ENCODE peak calls at places on chromosomes 3 and 15, in ten cellular contexts. T is sigmoid colon, A is ovary, C is lower lobe of right lung, V is uterus, S is psoas muscle, K is breast epithelium, Z is esophagus muscularis mucosa, O is fibroblast of lung, U is esophagus squamous epithelium. X is an unnamed sample.

GRCh38 chr15:101358895-101359294 is 63.8 kb upstream of the SNRPA1 start:
- DNase-seq in T (no peak), A (no peak), C (no peak), V (no peak), S (no peak), K (peak; percentile 89), Z (no peak), O (peak; percentile 2), U (no peak), X (no peak)

GRCh38 chr15:41503669-41504010 is 10.0 kb downstream of the ITPKA start:
- DNase-seq in T (no peak), A (no peak), C (no peak), V (no peak), S (no peak), K (no peak), Z (no peak), O (no peak), U (no peak), X (no peak)

GRCh38 chr3:103127737-103128136 is 692.9 kb downstream of the ZPLD1 start:
- DNase-seq in T (no peak), A (no peak), C (no peak), V (no peak), S (no peak), K (no peak), Z (no peak), O (peak; percentile 58), U (no peak), X (peak; percentile 4)

GRCh38 chr3:123080864-123081562 is 14.2 kb downstream of the PDIA5 start:
- DNase-seq in T (no peak), A (no peak), C (no peak), V (no peak), S (no peak), K (no peak), Z (no peak), O (no peak), U (no peak), X (no peak)

GRCh38 chr15:66094331-66094730 is 159.2 kb downstream of the MEGF11 start:
- DNase-seq in T (peak; percentile 28), A (no peak), C (no peak), V (no peak), S (no peak), K (no peak), Z (no peak), O (no peak), U (no peak), X (no peak)

GRCh38 chr3:121467085-121467484 is 78.7 kb downstream of the POLQ start:
- DNase-seq in T (no peak), A (no peak), C (no peak), V (no peak), S (no peak), K (no peak), Z (no peak), O (no peak), U (no peak), X (no peak)

GRCh38 chr3:139629033-139629432 is 48.7 kb downstream of the NMNAT3 start:
- DNase-seq in T (no peak), A (no peak), C (no peak), V (no peak), S (no peak), K (no peak), Z (no peak), O (no peak), U (no peak), X (peak; percentile 7)

GRCh38 chr3:133896002-133896761 is 500 bp upstream of the RAB6B start:
- DNase-seq in T (no peak), A (no peak), C (peak; percentile 26), V (no peak), S (no peak), K (no peak), Z (peak; percentile 84), O (peak; percentile 10), U (no peak), X (no peak)

GRCh38 chr3:13932578-13933295 is 52.9 kb upstream of the WNT7A start:
- DNase-seq in T (no peak), A (peak; percentile 26), C (no peak), V (no peak), S (no peak), K (no peak), Z (no peak), O (no peak), U (no peak), X (no peak)

GRCh38 chr15:89088605-89089315 is 504 bp downstream of the ABHD2 start:
- DNase-seq in T (peak; percentile 70), A (peak; percentile 65), C (peak; percentile 62), V (no peak), S (peak; percentile 87), K (no peak), Z (no peak), O (peak; percentile 36), U (no peak), X (no peak)

GRCh38 chr3:126716057-126716456 is 12.0 kb downstream of the CHCHD6 start:
- DNase-seq in T (no peak), A (no peak), C (peak; percentile 54), V (no peak), S (no peak), K (no peak), Z (no peak), O (no peak), U (no peak), X (no peak)

GRCh38 chr3:54954019-54954418 is 26.2 kb upstream of the LRTM1 start:
- DNase-seq in T (no peak), A (no peak), C (no peak), V (no peak), S (no peak), K (no peak), Z (no peak), O (peak; percentile 96), U (no peak), X (no peak)

GRCh38 chr3:102488316-102488715 is 53.5 kb downstream of the ZPLD1 start:
- DNase-seq in T (no peak), A (no peak), C (no peak), V (no peak), S (no peak), K (no peak), Z (no peak), O (no peak), U (no peak), X (no peak)

GRCh38 chr15:83322061-83322460 is 37.6 kb upstream of the BNC1 start:
- DNase-seq in T (no peak), A (no peak), C (no peak), V (no peak), S (no peak), K (no peak), Z (peak; percentile 31), O (peak; percentile 28), U (no peak), X (no peak)

DNA sequence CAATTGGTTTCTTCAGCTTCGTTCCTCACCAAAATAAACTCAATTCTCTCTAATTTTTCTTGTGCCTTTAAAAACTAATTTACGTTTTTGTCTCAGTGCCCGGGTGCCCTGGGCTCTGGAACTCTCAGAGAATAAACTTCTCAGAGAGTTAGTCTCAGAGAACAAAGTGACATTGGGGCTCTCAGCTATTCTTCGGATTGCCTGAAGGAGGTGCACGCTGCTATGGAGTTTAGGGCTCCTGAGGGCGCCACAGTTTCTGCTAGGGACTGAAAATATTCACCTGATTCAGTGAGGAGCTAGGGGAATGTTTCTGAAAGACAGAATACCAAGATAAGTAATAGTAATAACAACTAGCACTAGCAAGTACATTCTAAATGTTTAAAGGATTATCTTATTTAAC is 22.7 kb downstream of the ZIC4 start:
- DNase-seq in T (no peak), A (no peak), C (no peak), V (no peak), S (no peak), K (no peak), Z (no peak), O (no peak), U (no peak), X (no peak)
- TF ChIP-seq CTCF in T (no peak), A (no peak), C (no peak), V (no peak), S (peak; percentile 4), K (no peak), Z (no peak), O (peak; percentile 25), U (no peak), X (peak; percentile 9)

GRCh38 chr15:45139770-45140169 is 10.0 kb downstream of the DUOX1 start:
- DNase-seq in T (no peak), A (no peak), C (peak; percentile 73), V (no peak), S (no peak), K (no peak), Z (no peak), O (no peak), U (no peak), X (no peak)
- H3K4me3 ChIP-seq in T (no peak overlapping the region), A (no peak overlapping the region), C (no peak overlapping the region), V (no peak overlapping the region), S (no peak overlapping the region), K (no peak overlapping the region), Z (no peak overlapping the region), O (no peak overlapping the region), U (no peak overlapping the region), X (no peak overlapping the region)

GRCh38 chr15:78563092-78563491 is 2.2 kb upstream of the CHRNA5 start:
- DNase-seq in T (no peak), A (no peak), C (no peak), V (no peak), S (no peak), K (no peak), Z (no peak), O (no peak), U (no peak), X (no peak)

GRCh38 chr15:78567541-78567940 is 2.2 kb downstream of the CHRNA5 start:
- DNase-seq in T (no peak), A (no peak), C (no peak), V (no peak), S (no peak), K (no peak), Z (no peak), O (no peak), U (no peak), X (no peak)

GRCh38 chr15:78565097-78565950 is at the start of gene CHRNA5:
- DNase-seq in T (peak; percentile 97), A (peak; percentile 88), C (peak; percentile 92), V (peak; percentile 71), S (peak; percentile 92), K (peak; percentile 85), Z (peak; percentile 97), O (peak; percentile 80), U (peak; percentile 9), X (peak; percentile 63)

GRCh38 chr15:78564743-78565096 is 600 bp upstream of the CHRNA5 start:
- DNase-seq in T (no peak), A (no peak), C (no peak), V (no peak), S (no peak), K (no peak), Z (no peak), O (no peak), U (no peak), X (no peak)

GRCh38 chr15:78565951-78566774 is 843 bp downstream of the CHRNA5 start:
- DNase-seq in T (no peak), A (no peak), C (no peak), V (no peak), S (no peak), K (no peak), Z (no peak), O (peak; percentile 16), U (no peak), X (no peak)
- TF ChIP-seq CTCF in T (peak; percentile 33), A (no peak), C (no peak), V (peak; percentile 5), S (no peak), K (peak; percentile 33), Z (peak; percentile 22), O (peak; percentile 12), U (no peak), X (peak; percentile 40)

DNA sequence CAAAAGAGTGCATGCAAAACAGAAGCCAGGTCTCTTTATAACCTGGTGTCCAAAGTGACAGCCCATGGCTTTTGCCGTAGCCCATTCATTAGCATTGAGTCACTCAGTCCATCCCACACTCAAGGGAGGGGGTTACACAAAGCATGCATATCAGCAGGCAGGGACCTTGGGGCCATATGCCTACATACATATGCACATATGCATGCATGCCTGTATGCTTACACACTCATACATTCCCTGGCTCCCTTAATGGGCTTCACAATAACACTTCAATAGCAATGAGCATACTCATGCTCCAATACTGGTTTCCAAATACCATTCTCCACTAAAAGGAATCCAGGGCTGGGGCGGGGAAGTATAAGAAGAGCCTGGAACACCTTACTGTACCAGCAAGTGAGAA is 22.0 kb downstream of the TRPM1 start:
- DNase-seq in T (no peak), A (no peak), C (no peak), V (no peak), S (no peak), K (no peak), Z (no peak), O (peak; percentile 74), U (no peak), X (no peak)
- H3K4me3 ChIP-seq in T (no peak overlapping the region), A (no peak overlapping the region), C (no peak overlapping the region), V (no peak overlapping the region), S (no peak overlapping the region), K (no peak overlapping the region), Z (no peak overlapping the region), O (no peak overlapping the region), U (no peak overlapping the region), X (no peak overlapping the region)